ENCODE peak calls at places on chromosomes 11 and 22, in eight cellular contexts. Z, N, O, H, G, L, J and E are unnamed samples.

GRCh38 chr11:35955636-35956035 is 11.8 kb downstream of the LDLRAD3 start:
- DNase-seq in O (no peak), N (no peak), L (no peak), J (no peak), Z (no peak), G (no peak), H (no peak), E (no peak)

GRCh38 chr11:71120346-71120963 is 131.9 kb downstream of the SHANK2 start:
- DNase-seq in N (peak), Z (no peak), J (peak), L (peak), H (no peak), G (no peak), O (no peak), E (no peak)

GRCh38 chr11:67674442-67674871 is at the start of gene ALDH3B2:
- DNase-seq in H (no peak), J (no peak), O (no peak), L (peak), N (no peak), G (no peak), Z (no peak), E (no peak)

GRCh38 chr11:8222820-8223512 is 40.7 kb downstream of the LMO1 start:
- DNase-seq in L (no peak), N (no peak), J (no peak), G (no peak), O (no peak), H (no peak), Z (no peak), E (no peak)

GRCh38 chr22:36379593-36380361 is 8.0 kb downstream of the MYH9 start:
- DNase-seq in H (peak), G (no peak), Z (peak), J (no peak), N (no peak), O (no peak), L (no peak), E (no peak)

GRCh38 chr11:83990160-83990733 is 704.1 kb upstream of the CCDC90B start:
- DNase-seq in L (peak), H (no peak), N (no peak), J (no peak), O (no peak), Z (no peak), G (no peak), E (no peak)

GRCh38 chr11:100625041-100625440 is 62.0 kb upstream of the ARHGAP42 start:
- DNase-seq in O (no peak), G (no peak), Z (no peak), J (no peak), L (no peak), H (no peak), N (no peak), E (no peak)

GRCh38 chr11:94111660-94112059 is 17.0 kb upstream of the PANX1 start:
- DNase-seq in G (no peak), J (no peak), N (no peak), Z (no peak), O (no peak), L (no peak), H (no peak), E (no peak)

GRCh38 chr22:44409691-44410316 is 88.2 kb downstream of the RTL6 start:
- DNase-seq in H (no peak), J (no peak), N (no peak), L (no peak), Z (no peak), G (no peak), O (no peak), E (no peak)

GRCh38 chr11:46353706-46354105 is 6.4 kb downstream of the DGKZ start:
- DNase-seq in J (no peak), N (no peak), G (no peak), H (no peak), L (no peak), Z (peak), O (no peak), E (no peak)

GRCh38 chr11:125426818-125427528 is 69.1 kb downstream of the FEZ1 start:
- DNase-seq in J (no peak), G (no peak), H (no peak), O (no peak), Z (no peak), N (no peak), L (no peak), E (no peak)

GRCh38 chr22:27476729-27477128 is 324.8 kb downstream of the MN1 start:
- DNase-seq in N (no peak), J (no peak), G (peak), H (no peak), O (no peak), L (no peak), Z (no peak), E (no peak)

GRCh38 chr11:61707574-61707973 is 27.4 kb downstream of the DAGLA start:
- DNase-seq in N (no peak), L (no peak), G (no peak), Z (no peak), J (no peak), H (no peak), O (no peak), E (no peak)

GRCh38 chr11:82996966-82997606 is 74.6 kb downstream of the RAB30 start:
- DNase-seq in N (no peak), J (no peak), Z (no peak), L (peak), O (no peak), G (no peak), H (no peak), E (no peak)

GRCh38 chr11:44203270-44204043 is 106.5 kb downstream of the ALX4 start:
- DNase-seq in H (no peak), L (no peak), G (no peak), O (no peak), N (no peak), J (no peak), Z (no peak), E (no peak)

GRCh38 chr11:90242894-90243416 is 20.1 kb upstream of the CHORDC1 start:
- DNase-seq in H (no peak), Z (no peak), L (no peak), N (no peak), G (no peak), O (no peak), J (no peak), E (no peak)

GRCh38 chr11:111913031-111913861 is 712 bp downstream of the HSPB2 start:
- DNase-seq in N (no peak), O (peak), J (no peak), Z (no peak), H (no peak), G (no peak), L (no peak), E (no peak)

GRCh38 chr22:22754961-22755777 is 110.8 kb downstream of the GGTLC2 start:
- DNase-seq in H (no peak), O (no peak), J (no peak), N (no peak), Z (no peak), G (no peak), L (no peak), E (no peak)

GRCh38 chr11:1652778-1653540 is 23.4 kb downstream of the KRTAP5-5 start:
- DNase-seq in L (peak), H (peak), O (peak), G (no peak), N (peak), Z (peak), J (peak), E (no peak)

GRCh38 chr22:21446827-21447690 is 20.1 kb upstream of the TMEM191C start:
- DNase-seq in Z (no peak), J (no peak), H (no peak), O (no peak), L (peak), G (no peak), N (no peak), E (no peak)

GRCh38 chr22:32042924-32043323 is at the start of gene SLC5A1:
- DNase-seq in G (no peak), L (peak), N (no peak), Z (no peak), H (no peak), J (no peak), O (no peak), E (no peak)

GRCh38 chr11:79617561-79617960 is 176.7 kb upstream of the TENM4 start:
- DNase-seq in Z (no peak), G (no peak), H (no peak), J (no peak), L (no peak), O (no peak), N (no peak), E (no peak)

GRCh38 chr11:3796796-3797328 is 492 bp downstream of the NUP98 start:
- DNase-seq in N (no peak), H (no peak), O (no peak), G (no peak), J (peak), Z (no peak), L (no peak), E (no peak)

GRCh38 chr11:126186708-126187481 is 24.6 kb downstream of the RPUSD4 start:
- DNase-seq in G (no peak), N (no peak), J (no peak), H (no peak), Z (no peak), L (no peak), O (no peak), E (peak)

GRCh38 chr11:76623171-76623883 is 47.2 kb downstream of the LRRC32 start:
- DNase-seq in G (no peak), L (no peak), Z (no peak), N (no peak), O (no peak), J (no peak), H (no peak), E (no peak)

GRCh38 chr22:29312218-29313125 is 3.0 kb downstream of the RASL10A start:
- DNase-seq in Z (no peak), J (no peak), G (no peak), L (no peak), O (no peak), N (no peak), H (no peak), E (no peak)

GRCh38 chr11:69704508-69705245 is 855 bp upstream of the FGF19 start:
- DNase-seq in Z (no peak), H (no peak), G (no peak), J (no peak), L (no peak), N (peak), O (peak), E (no peak)

GRCh38 chr11:44104472-44105294 is 9.2 kb downstream of the EXT2 start:
- DNase-seq in N (no peak), G (no peak), L (no peak), Z (no peak), J (no peak), O (no peak), H (no peak), E (no peak)

GRCh38 chr11:8234910-8235309 is 28.8 kb downstream of the LMO1 start:
- DNase-seq in L (no peak), Z (no peak), H (no peak), N (no peak), G (no peak), O (no peak), J (no peak), E (no peak)

GRCh38 chr22:17121235-17122195 is at the start of gene TMEM121B:
- DNase-seq in G (peak), L (peak), Z (no peak), J (no peak), N (peak), H (no peak), O (peak), E (peak)

GRCh38 chr22:41201146-41201545 is 4.0 kb upstream of the L3MBTL2 start:
- DNase-seq in J (no peak), G (no peak), O (no peak), H (no peak), N (no peak), L (no peak), Z (no peak), E (no peak)
- H3K4me3 ChIP-seq in J (no peak), G (no peak), O (no peak), H (no peak), N (no peak), L (no peak), Z (no peak), E (no peak)

DNA sequence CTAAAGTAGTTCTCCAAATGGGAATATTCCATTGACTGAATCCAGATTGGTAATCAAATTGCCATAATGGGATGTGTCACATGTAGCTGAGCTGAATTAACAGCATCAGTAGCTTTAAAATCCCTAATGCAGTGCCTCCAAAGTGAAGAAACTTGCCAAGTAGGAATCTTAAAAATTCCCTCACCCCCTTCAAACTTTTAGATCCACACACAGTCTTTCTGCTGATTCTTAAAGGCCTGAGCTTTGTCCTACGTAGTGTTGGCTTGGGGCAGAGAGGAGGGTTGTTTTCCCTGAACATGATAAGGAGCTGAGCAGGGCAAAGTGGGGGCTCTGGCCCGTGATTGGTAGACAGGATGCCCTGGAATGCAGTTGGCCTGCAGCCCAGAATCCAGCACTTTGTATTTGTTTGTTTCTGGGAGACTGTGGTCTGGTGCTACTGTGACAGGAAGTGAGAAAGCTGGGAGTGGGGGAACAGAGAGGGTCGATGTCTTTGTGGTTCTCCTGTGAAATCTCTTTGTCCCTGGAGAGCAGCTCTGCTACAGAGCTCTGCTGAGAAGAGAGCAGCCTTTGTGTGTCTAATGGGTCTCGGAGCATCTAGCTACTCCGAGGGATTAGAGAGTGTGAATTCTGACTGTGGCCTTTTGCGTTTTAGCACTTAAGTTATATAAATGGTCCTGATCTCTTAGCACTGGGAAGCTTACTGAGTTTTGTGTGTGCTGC is 16.9 kb downstream of the CTNND1 start:
- DNase-seq in J (no peak), G (peak), N (peak), H (no peak), Z (no peak), O (peak), L (peak), E (no peak)
- H3K4me3 ChIP-seq in J (no peak), G (peak), N (no peak), H (no peak), Z (no peak), O (no peak), L (no peak), E (no peak)

DNA sequence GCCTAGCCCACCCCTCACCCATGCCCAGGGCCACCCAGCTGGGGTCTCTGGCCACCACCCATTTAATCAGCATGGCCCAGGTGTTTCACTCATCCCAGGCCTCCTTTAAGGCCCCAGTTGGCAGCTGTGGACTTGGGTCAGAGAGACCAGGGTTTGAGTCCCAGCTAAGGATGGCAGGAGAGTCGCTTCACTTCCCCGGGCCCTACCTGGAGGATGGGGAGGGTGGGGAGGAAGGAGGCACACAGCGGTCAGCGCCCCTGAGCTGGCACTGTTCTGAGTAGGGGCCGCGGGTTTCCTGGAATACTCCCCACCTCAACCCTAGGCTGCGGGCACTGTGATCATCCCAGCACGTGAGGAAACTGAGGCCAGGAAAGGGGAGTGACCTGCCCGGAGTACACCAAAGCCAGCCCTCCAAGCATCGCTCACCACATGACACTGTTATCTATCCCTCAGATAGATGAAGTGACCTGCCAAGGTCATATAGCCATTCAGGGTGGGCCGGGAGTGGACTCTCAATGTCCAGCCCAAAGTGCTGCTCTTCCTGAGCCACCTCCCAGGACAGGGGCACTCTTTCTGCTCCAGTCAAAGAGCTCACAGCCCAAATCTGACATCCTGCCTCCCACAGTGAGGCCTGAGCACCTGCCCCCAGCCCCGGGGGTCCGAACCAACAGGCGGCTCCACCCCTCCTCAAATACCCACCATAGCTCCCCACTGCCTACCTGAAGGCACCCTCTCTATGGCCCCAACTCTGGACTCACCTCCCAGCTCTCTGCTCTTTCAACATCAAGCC is 3.4 kb upstream of the ATP5MGL start:
- DNase-seq in Z (no peak), N (no peak), G (no peak), H (no peak), O (no peak), L (no peak), J (no peak), E (no peak)
- H3K4me3 ChIP-seq in Z (no peak), N (no peak), G (no peak), H (no peak), O (no peak), L (no peak), J (no peak), E (no peak)

DNA sequence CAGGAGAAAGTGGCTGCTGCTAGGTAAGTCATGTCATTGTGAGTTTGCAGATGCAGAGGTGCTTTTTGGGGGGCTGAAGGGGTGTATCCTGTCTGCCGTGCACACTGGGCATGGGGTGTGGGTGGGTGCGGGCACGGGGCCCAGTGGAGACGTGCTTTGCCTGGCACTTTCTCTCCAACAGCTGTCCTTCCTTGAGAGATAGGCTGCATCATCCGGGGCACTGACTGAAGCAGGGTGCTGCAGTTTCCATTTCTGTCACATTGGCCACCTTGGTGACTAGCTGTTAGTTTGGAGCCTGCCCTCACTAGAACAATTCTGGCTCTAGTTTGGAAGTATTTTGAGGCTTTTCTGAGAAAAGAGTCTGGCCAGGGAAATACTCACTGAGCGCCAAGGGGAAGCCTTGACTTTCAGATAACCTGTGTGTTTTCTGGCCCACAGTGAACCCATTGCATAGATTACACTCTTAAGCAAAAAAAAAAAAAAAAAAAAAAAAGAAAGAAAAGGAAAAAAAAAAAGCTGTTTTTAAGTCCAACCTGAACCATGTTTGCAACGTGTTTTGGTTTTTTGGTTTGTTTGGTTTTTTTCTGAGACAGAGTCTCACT is 219.2 kb downstream of the NAV2 start:
- DNase-seq in O (no peak), G (no peak), H (no peak), L (no peak), N (no peak), J (no peak), Z (no peak), E (no peak)
- H3K4me3 ChIP-seq in O (no peak), G (no peak), H (no peak), L (no peak), N (no peak), J (no peak), Z (no peak), E (no peak)

GRCh38 chr11:74953448-74953847 is 4.4 kb downstream of the SPCS2 start:
- DNase-seq in J (peak), Z (no peak), G (no peak), N (no peak), O (no peak), H (no peak), L (no peak), E (no peak)

GRCh38 chr11:74952752-74953151 is 3.7 kb downstream of the SPCS2 start:
- DNase-seq in O (no peak), Z (no peak), G (no peak), N (no peak), L (no peak), H (no peak), J (no peak), E (no peak)

GRCh38 chr11:74951241-74951640 is 2.2 kb downstream of the SPCS2 start:
- DNase-seq in L (no peak), O (no peak), G (no peak), N (no peak), J (peak), H (no peak), Z (no peak), E (no peak)

GRCh38 chr11:74956387-74956786 is 7.3 kb downstream of the SPCS2 start:
- DNase-seq in Z (no peak), O (no peak), H (no peak), J (no peak), N (no peak), G (no peak), L (no peak), E (no peak)

DNA sequence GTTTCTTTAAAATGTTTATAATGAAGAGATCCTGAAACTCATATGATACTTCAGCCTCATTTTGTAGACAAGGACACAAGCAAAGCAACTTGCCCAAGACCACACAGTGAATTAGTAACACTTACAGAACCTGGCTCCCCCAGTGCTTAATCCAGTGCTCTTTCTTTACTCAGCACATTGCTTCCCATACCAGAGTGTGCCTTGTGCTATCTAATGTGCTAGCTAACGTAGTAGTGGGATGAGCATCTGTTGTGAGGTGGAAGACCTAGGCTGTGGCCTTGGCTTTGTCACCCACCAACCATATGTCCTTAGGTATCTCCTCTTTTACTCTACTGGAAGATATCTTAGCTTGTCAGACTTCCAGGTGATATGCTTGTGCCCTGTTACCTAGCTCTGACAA is 5.1 kb downstream of the SPCS2 start:
- DNase-seq in Z (no peak), G (no peak), L (no peak), J (no peak), H (no peak), O (no peak), N (no peak), E (no peak)
- H3K4me3 ChIP-seq in Z (no peak), G (no peak), L (no peak), J (peak), H (no peak), O (no peak), N (no peak), E (no peak)